ENCODE peak calls at places on chromosomes 1 and 21, in four cellular contexts. R is heart right ventricle, C is endothelial cell of umbilical vein, N is RWPE2. A is an unnamed sample.

GRCh38 chr1:47424336-47424982 is 8.4 kb downstream of the FOXE3 start:
- DNase-seq in R (no peak), C (peak; percentile 29), N (no peak), A (no peak)

GRCh38 chr21:28118570-28118969 is 874.1 kb downstream of the LTN1 start:
- DNase-seq in R (no peak), C (no peak), N (no peak), A (no peak)

GRCh38 chr1:154851392-154852177 is 18.5 kb downstream of the KCNN3 start:
- DNase-seq in R (no peak), C (no peak), N (no peak), A (peak; percentile 49)

GRCh38 chr1:182984621-182985020 is 31.7 kb upstream of the SHCBP1L start:
- DNase-seq in R (no peak), C (no peak), N (no peak), A (no peak)

GRCh38 chr1:70818391-70818790 is 229.2 kb downstream of the PTGER3 start:
- DNase-seq in R (no peak), C (no peak), N (no peak), A (no peak)

GRCh38 chr1:87410771-87411170 is 82.1 kb downstream of the LMO4 start:
- DNase-seq in R (no peak), C (no peak), N (no peak), A (no peak)

GRCh38 chr1:81802601-81803422 is 2.1 kb downstream of the ADGRL2 start:
- DNase-seq in R (peak; percentile 77), C (peak; percentile 77), N (no peak), A (peak; percentile 31)

GRCh38 chr1:1264868-1265272 is 8.8 kb downstream of the UBE2J2 start:
- DNase-seq in R (no peak), C (peak; percentile 28), N (peak; percentile 83), A (no peak)

GRCh38 chr1:34884961-34885360 is 25.4 kb upstream of the SMIM12 start:
- DNase-seq in R (no peak), C (no peak), N (no peak), A (no peak)

GRCh38 chr1:189686288-189686687 is 791.4 kb downstream of the BRINP3 start:
- DNase-seq in R (no peak), C (no peak), N (no peak), A (no peak)

GRCh38 chr1:13807213-13807612 is 107.2 kb downstream of the PRDM2 start:
- DNase-seq in R (no peak), C (no peak), N (no peak), A (no peak)

GRCh38 chr1:25104932-25105561 is 127.3 kb downstream of the SYF2 start:
- DNase-seq in R (no peak), C (no peak), N (no peak), A (no peak)

GRCh38 chr1:46673749-46674182 is 2.1 kb downstream of the TEX38 start:
- DNase-seq in R (no peak), C (peak; percentile 46), N (no peak), A (no peak)

GRCh38 chr1:195584870-195585624 is 1023.2 kb downstream of the KCNT2 start:
- DNase-seq in R (no peak), C (no peak), N (no peak), A (no peak)

GRCh38 chr1:207027221-207027777 is 5.3 kb downstream of the C1orf116 start:
- DNase-seq in R (no peak), C (no peak), N (peak; percentile 98), A (no peak)

GRCh38 chr1:53218201-53218600 is 2.2 kb downstream of the CZIB start:
- DNase-seq in R (no peak), C (no peak), N (no peak), A (no peak)

GRCh38 chr1:5481889-5482288 is 510.3 kb downstream of the NPHP4 start:
- DNase-seq in R (no peak), C (no peak), N (no peak), A (no peak)

GRCh38 chr1:224340711-224341384 is 10.9 kb upstream of the NVL start:
- DNase-seq in R (no peak), C (peak; percentile 13), N (no peak), A (no peak)

GRCh38 chr1:25955553-25955952 is 42.3 kb downstream of the PAFAH2 start:
- DNase-seq in R (no peak), C (no peak), N (no peak), A (no peak)

GRCh38 chr1:52603680-52604501 is 1.7 kb downstream of the GPX7 start:
- DNase-seq in R (peak; percentile 20), C (no peak), N (no peak), A (no peak)

GRCh38 chr1:201542166-201543045 is 3.5 kb downstream of the NAV1 start:
- DNase-seq in R (no peak), C (peak; percentile 79), N (no peak), A (no peak)

GRCh38 chr1:87435484-87435883 is 106.8 kb downstream of the LMO4 start:
- DNase-seq in R (peak; percentile 18), C (no peak), N (no peak), A (no peak)

GRCh38 chr1:37485902-37486679 is 11.7 kb downstream of the ZC3H12A start:
- DNase-seq in R (no peak), C (no peak), N (no peak), A (no peak)

GRCh38 chr1:156705321-156705917 is at the start of gene CRABP2:
- DNase-seq in R (no peak), C (peak; percentile 19), N (no peak), A (peak; percentile 51)

GRCh38 chr1:114671011-114671938 is 1.4 kb upstream of the DENND2C start:
- DNase-seq in R (no peak), C (peak; percentile 30), N (no peak), A (no peak)

GRCh38 chr1:8943516-8943896 is 2.2 kb upstream of the CA6 start:
- DNase-seq in R (no peak), C (peak; percentile 24), N (no peak), A (no peak)

GRCh38 chr1:186626533-186626932 is 53.7 kb downstream of the PTGS2 start:
- DNase-seq in R (no peak), C (peak; percentile 85), N (no peak), A (no peak)

GRCh38 chr1:200877839-200878551 is 5.2 kb downstream of the GPR25 start:
- DNase-seq in R (no peak), C (no peak), N (no peak), A (no peak)

GRCh38 chr1:18962121-18962721 is 5.7 kb upstream of the IFFO2 start:
- DNase-seq in R (no peak), C (no peak), N (peak; percentile 34), A (peak; percentile 63)

GRCh38 chr1:154479764-154480421 is 22.1 kb upstream of the TDRD10 start:
- DNase-seq in R (peak; percentile 79), C (peak; percentile 92), N (no peak), A (peak; percentile 69)

GRCh38 chr1:98388431-98388830 is 273.1 kb upstream of the SNX7 start:
- DNase-seq in R (no peak), C (peak; percentile 91), N (no peak), A (no peak)

GRCh38 chr1:181985981-181986906 is 75.3 kb downstream of the ZNF648 start:
- DNase-seq in R (no peak), C (no peak), N (no peak), A (no peak)

GRCh38 chr1:155463865-155464264 is 98.7 kb downstream of the ASH1L start:
- DNase-seq in R (no peak), C (no peak), N (no peak), A (no peak)

GRCh38 chr21:10641107-10641506 is 119.7 kb downstream of the TPTE start:
- DNase-seq in R (no peak), C (no peak), N (no peak), A (no peak)

GRCh38 chr1:185342672-185343259 is 25.7 kb upstream of the IVNS1ABP start:
- DNase-seq in R (no peak), C (no peak), N (no peak), A (no peak)

GRCh38 chr21:21102874-21103273 is 104.7 kb downstream of the NCAM2 start:
- DNase-seq in R (no peak), C (no peak), N (no peak), A (no peak)

GRCh38 chr1:10196991-10197390 is 13.4 kb upstream of the KIF1B start:
- DNase-seq in R (no peak), C (no peak), N (no peak), A (peak; percentile 75)

GRCh38 chr21:45468971-45469272 is 64.0 kb downstream of the COL18A1 start:
- DNase-seq in R (no peak), C (no peak), N (no peak), A (no peak)
- H3K27ac ChIP-seq in R (no peak overlapping the region), C (no peak overlapping the region), N (no peak overlapping the region), A (peak overlapping the region; percentile 94)

GRCh38 chr1:177568702-177569101 is 397.9 kb downstream of the BRINP2 start:
- DNase-seq in R (no peak), C (no peak), N (no peak), A (no peak)

GRCh38 chr1:177571076-177571475 is 398.8 kb downstream of the SEC16B start:
- DNase-seq in R (no peak), C (no peak), N (no peak), A (no peak)

GRCh38 chr1:177569476-177569875 is 398.7 kb downstream of the BRINP2 start:
- DNase-seq in R (no peak), C (no peak), N (no peak), A (no peak)

GRCh38 chr1:177566495-177566894 is 395.7 kb downstream of the BRINP2 start:
- DNase-seq in R (no peak), C (no peak), N (no peak), A (no peak)

GRCh38 chr1:177567393-177567792 is 396.6 kb downstream of the BRINP2 start:
- DNase-seq in R (no peak), C (no peak), N (no peak), A (no peak)
- TF ChIP-seq CTCF in R (no peak), C (no peak), N (no peak), A (no peak)

DNA sequence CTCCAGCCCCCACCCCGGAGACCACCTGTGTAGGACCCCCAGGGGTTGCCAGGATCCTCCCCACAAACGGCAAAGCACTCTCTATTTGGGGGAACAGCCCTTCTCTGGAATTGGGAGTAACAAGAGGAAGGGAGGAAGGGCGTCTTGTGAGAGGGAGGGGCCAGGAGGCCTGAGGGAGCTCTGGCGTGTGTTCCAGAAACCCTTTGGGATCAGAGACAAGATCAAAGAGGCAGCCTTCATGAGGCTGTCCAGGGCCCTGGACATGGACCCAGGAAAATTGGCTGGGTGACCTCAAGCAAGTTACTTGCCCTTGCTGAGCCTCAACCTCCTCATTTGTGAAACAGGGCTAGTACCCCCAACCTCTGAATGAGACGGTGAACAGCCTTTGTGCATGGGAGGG is 18.1 kb upstream of the ECE1 start:
- DNase-seq in R (no peak), C (no peak), N (no peak), A (peak; percentile 53)
- H3K27ac ChIP-seq in R (peak overlapping the region; percentile 3), C (no peak overlapping the region), N (no peak overlapping the region), A (peak overlapping the region; percentile 89)

DNA sequence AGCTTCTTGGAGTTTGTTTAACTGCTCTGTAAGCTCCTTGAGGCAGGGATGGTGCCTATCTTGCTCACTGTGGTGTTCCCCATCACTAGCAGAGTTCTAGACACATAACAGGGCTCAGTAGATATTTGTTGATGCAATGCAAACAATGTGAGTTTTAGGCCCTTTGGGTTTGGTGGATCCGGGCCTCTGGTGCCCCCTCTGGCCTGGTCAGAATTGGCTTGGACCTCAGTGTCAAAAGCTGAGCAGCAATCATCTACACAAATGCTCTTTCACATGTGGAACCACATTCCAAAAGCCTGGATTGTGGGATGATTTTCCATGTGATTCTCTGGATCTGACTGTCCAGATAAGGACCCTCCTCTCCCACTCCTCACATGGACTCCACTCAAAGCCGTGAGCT is 53.4 kb upstream of the BCAR3 start:
- DNase-seq in R (no peak), C (no peak), N (no peak), A (no peak)
- TF ChIP-seq CTCF in R (peak; percentile 15), C (peak; percentile 30), N (no peak), A (no peak)

A was measured in uterus.